ENCODE peak calls at places on chromosomes 6 and 20, in six cellular contexts. One of them, this sample, is unnamed.
A peak's percentile ranks its signal among the peaks of the same experiment; 100 is the strongest.

GRCh38 chr20:34824026-34824860 is 1.2 kb downstream of the NCOA6 start:
- DNase-seq in tibial artery: peak; percentile 54
- DNase-seq in sigmoid colon: peak; percentile 71
- DNase-seq in small intestine: peak; percentile 94
- DNase-seq in tibial nerve: peak; percentile 19
- DNase-seq in fibroblast of lung: peak; percentile 45
- DNase-seq in this sample: peak; percentile 89

GRCh38 chr6:11538049-11538798 is 675 bp downstream of the TMEM170B start:
- DNase-seq in small intestine: no peak
- DNase-seq in sigmoid colon: peak; percentile 67
- DNase-seq in tibial artery: peak; percentile 19
- DNase-seq in tibial nerve: no peak
- DNase-seq in fibroblast of lung: peak; percentile 6
- DNase-seq in this sample: peak; percentile 17

GRCh38 chr6:134735461-134735860 is 214.4 kb downstream of the ALDH8A1 start:
- DNase-seq in fibroblast of lung: peak; percentile 35
- DNase-seq in tibial artery: no peak
- DNase-seq in small intestine: no peak
- DNase-seq in sigmoid colon: no peak
- DNase-seq in tibial nerve: no peak
- DNase-seq in this sample: no peak

GRCh38 chr6:70651326-70651905 is 16.3 kb upstream of the SMAP1 start:
- DNase-seq in tibial nerve: no peak
- DNase-seq in sigmoid colon: no peak
- DNase-seq in tibial artery: no peak
- DNase-seq in small intestine: peak; percentile 55
- DNase-seq in fibroblast of lung: no peak
- DNase-seq in this sample: peak; percentile 32

GRCh38 chr6:32840604-32841246 is 2.2 kb upstream of the TAP2 start:
- DNase-seq in sigmoid colon: peak; percentile 36
- DNase-seq in tibial nerve: no peak
- DNase-seq in small intestine: no peak
- DNase-seq in tibial artery: no peak
- DNase-seq in fibroblast of lung: no peak
- DNase-seq in this sample: no peak

GRCh38 chr6:162123797-162124196 is 603.8 kb downstream of the PRKN start:
- DNase-seq in fibroblast of lung: no peak
- DNase-seq in tibial nerve: no peak
- DNase-seq in small intestine: no peak
- DNase-seq in sigmoid colon: no peak
- DNase-seq in tibial artery: no peak
- DNase-seq in this sample: no peak

GRCh38 chr6:126672654-126673053 is 332.7 kb downstream of the CENPW start:
- DNase-seq in fibroblast of lung: peak; percentile 36
- DNase-seq in small intestine: no peak
- DNase-seq in tibial nerve: no peak
- DNase-seq in tibial artery: no peak
- DNase-seq in sigmoid colon: no peak
- DNase-seq in this sample: no peak

GRCh38 chr6:75892384-75892783 is 143.3 kb downstream of the MYO6 start:
- DNase-seq in sigmoid colon: no peak
- DNase-seq in tibial nerve: no peak
- DNase-seq in tibial artery: no peak
- DNase-seq in small intestine: no peak
- DNase-seq in fibroblast of lung: no peak
- DNase-seq in this sample: no peak

GRCh38 chr20:23826541-23827018 is at the start of gene CST2:
- DNase-seq in tibial artery: no peak
- DNase-seq in tibial nerve: no peak
- DNase-seq in small intestine: no peak
- DNase-seq in sigmoid colon: no peak
- DNase-seq in fibroblast of lung: no peak
- DNase-seq in this sample: no peak

GRCh38 chr20:11207749-11208502 is 534.1 kb upstream of the JAG1 start:
- DNase-seq in tibial nerve: no peak
- DNase-seq in small intestine: peak; percentile 94
- DNase-seq in sigmoid colon: no peak
- DNase-seq in tibial artery: no peak
- DNase-seq in fibroblast of lung: peak; percentile 93
- DNase-seq in this sample: no peak

GRCh38 chr6:130675072-130675471 is 152.1 kb upstream of the SMLR1 start:
- DNase-seq in tibial artery: no peak
- DNase-seq in tibial nerve: no peak
- DNase-seq in small intestine: peak; percentile 16
- DNase-seq in fibroblast of lung: peak; percentile 79
- DNase-seq in sigmoid colon: no peak
- DNase-seq in this sample: no peak

GRCh38 chr6:157438611-157439109 is 57.7 kb downstream of the ZDHHC14 start:
- DNase-seq in tibial nerve: no peak
- DNase-seq in fibroblast of lung: peak; percentile 67
- DNase-seq in small intestine: no peak
- DNase-seq in tibial artery: no peak
- DNase-seq in sigmoid colon: no peak
- DNase-seq in this sample: no peak

GRCh38 chr20:64082126-64082638 is 2.0 kb downstream of the LKAAEAR1 start:
- DNase-seq in sigmoid colon: no peak
- DNase-seq in tibial artery: no peak
- DNase-seq in fibroblast of lung: no peak
- DNase-seq in small intestine: no peak
- DNase-seq in tibial nerve: no peak
- DNase-seq in this sample: no peak

GRCh38 chr20:45011108-45011526 is 44.8 kb downstream of the STK4 start:
- DNase-seq in tibial nerve: peak; percentile 54
- DNase-seq in sigmoid colon: no peak
- DNase-seq in fibroblast of lung: peak; percentile 84
- DNase-seq in small intestine: peak; percentile 56
- DNase-seq in tibial artery: peak; percentile 67
- DNase-seq in this sample: peak; percentile 65

GRCh38 chr20:44050925-44051660 is 135.9 kb downstream of the JPH2 start:
- DNase-seq in tibial nerve: no peak
- DNase-seq in sigmoid colon: peak; percentile 40
- DNase-seq in fibroblast of lung: no peak
- DNase-seq in small intestine: no peak
- DNase-seq in tibial artery: no peak
- DNase-seq in this sample: no peak

GRCh38 chr6:137240168-137240567 is 21.0 kb upstream of the IFNGR1 start:
- DNase-seq in tibial artery: peak; percentile 80
- DNase-seq in small intestine: no peak
- DNase-seq in tibial nerve: no peak
- DNase-seq in fibroblast of lung: peak; percentile 68
- DNase-seq in sigmoid colon: peak; percentile 85
- DNase-seq in this sample: peak; percentile 26

GRCh38 chr6:14224359-14225103 is 107.0 kb downstream of the CD83 start:
- DNase-seq in tibial nerve: no peak
- DNase-seq in fibroblast of lung: no peak
- DNase-seq in tibial artery: no peak
- DNase-seq in small intestine: no peak
- DNase-seq in sigmoid colon: no peak
- DNase-seq in this sample: no peak

GRCh38 chr6:14226051-14226660 is 108.6 kb downstream of the CD83 start:
- DNase-seq in small intestine: no peak
- DNase-seq in tibial artery: no peak
- DNase-seq in tibial nerve: no peak
- DNase-seq in fibroblast of lung: no peak
- DNase-seq in sigmoid colon: no peak
- DNase-seq in this sample: no peak

GRCh38 chr6:14221564-14222297 is 104.2 kb downstream of the CD83 start:
- DNase-seq in tibial artery: no peak
- DNase-seq in fibroblast of lung: no peak
- DNase-seq in small intestine: peak; percentile 65
- DNase-seq in tibial nerve: no peak
- DNase-seq in sigmoid colon: no peak
- DNase-seq in this sample: no peak

GRCh38 chr6:14217728-14218637 is 100.4 kb downstream of the CD83 start:
- DNase-seq in small intestine: peak; percentile 57
- DNase-seq in sigmoid colon: no peak
- DNase-seq in fibroblast of lung: no peak
- DNase-seq in tibial nerve: no peak
- DNase-seq in tibial artery: no peak
- DNase-seq in this sample: no peak

DNA sequence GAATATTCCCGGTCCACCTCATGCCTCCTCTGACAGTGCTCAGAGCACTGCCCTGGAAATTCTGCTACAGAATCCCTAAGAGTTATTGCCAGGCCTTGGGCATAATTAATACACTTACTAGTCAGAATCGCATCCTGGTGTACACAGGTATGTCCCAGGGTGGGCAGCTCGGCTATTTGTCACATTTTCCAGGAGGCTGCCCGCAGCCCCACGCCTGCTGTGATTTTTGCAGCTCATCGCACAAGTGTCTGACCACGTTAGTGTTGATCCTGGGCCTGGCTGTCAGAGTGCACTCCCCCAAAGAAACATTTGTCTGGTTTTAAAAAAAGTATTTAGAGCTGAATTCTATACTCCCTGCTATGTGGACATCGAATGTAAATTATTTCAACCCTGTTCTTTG is 105.4 kb downstream of the CD83 start:
- DNase-seq in tibial artery: no peak
- DNase-seq in fibroblast of lung: no peak
- DNase-seq in tibial nerve: no peak
- DNase-seq in small intestine: no peak
- DNase-seq in sigmoid colon: no peak
- DNase-seq in this sample: no peak
- H3K4me1 ChIP-seq in tibial artery: no peaks in the 10 kb centered on the region
- H3K4me1 ChIP-seq in fibroblast of lung: no peaks in the 10 kb centered on the region
- H3K4me1 ChIP-seq in tibial nerve: no peaks in the 10 kb centered on the region
- H3K4me1 ChIP-seq in small intestine: no peaks in the 10 kb centered on the region
- H3K4me1 ChIP-seq in sigmoid colon: no peaks in the 10 kb centered on the region
- H3K4me1 ChIP-seq in this sample: peaks cover 4% of the 10 kb centered on the region

GRCh38 chr6:27426045-27426620 is 37.6 kb downstream of the ZNF391 start:
- DNase-seq in tibial artery: no peak
- DNase-seq in sigmoid colon: no peak
- DNase-seq in small intestine: peak; percentile 33
- DNase-seq in tibial nerve: no peak
- DNase-seq in fibroblast of lung: no peak
- DNase-seq in this sample: no peak

GRCh38 chr6:27428502-27428901 is 39.9 kb downstream of the ZNF391 start:
- DNase-seq in small intestine: no peak
- DNase-seq in fibroblast of lung: no peak
- DNase-seq in tibial nerve: no peak
- DNase-seq in sigmoid colon: no peak
- DNase-seq in tibial artery: no peak
- DNase-seq in this sample: no peak

GRCh38 chr6:27433714-27434113 is 39.2 kb downstream of the ZNF184 start:
- DNase-seq in fibroblast of lung: no peak
- DNase-seq in small intestine: no peak
- DNase-seq in tibial artery: no peak
- DNase-seq in tibial nerve: no peak
- DNase-seq in sigmoid colon: no peak
- DNase-seq in this sample: no peak

DNA sequence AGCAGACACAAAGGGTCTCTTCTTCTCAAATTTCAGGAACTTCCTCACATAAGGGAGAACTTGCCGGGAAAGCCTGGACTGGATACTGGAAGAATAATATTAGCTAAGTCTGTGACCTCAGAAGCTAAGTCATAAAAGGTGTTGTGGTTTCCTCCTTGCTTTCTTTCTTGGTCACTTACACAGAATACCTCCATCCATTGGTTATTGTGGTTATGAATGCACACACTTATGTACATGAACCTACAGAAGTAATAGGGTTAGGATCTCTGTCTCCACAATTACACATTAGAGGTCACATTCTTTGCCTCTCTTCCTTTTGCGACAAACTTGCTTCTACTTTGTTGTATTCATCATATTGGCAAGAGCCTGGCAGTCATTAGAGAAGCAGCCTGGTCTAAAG is 40.4 kb downstream of the ZNF391 start:
- DNase-seq in sigmoid colon: no peak
- DNase-seq in tibial artery: no peak
- DNase-seq in tibial nerve: no peak
- DNase-seq in small intestine: no peak
- DNase-seq in fibroblast of lung: no peak
- DNase-seq in this sample: no peak
- H3K27ac ChIP-seq in sigmoid colon: no peak overlapping the region
- H3K27ac ChIP-seq in tibial artery: no peak overlapping the region
- H3K27ac ChIP-seq in tibial nerve: no peak overlapping the region
- H3K27ac ChIP-seq in small intestine: no peak overlapping the region
- H3K27ac ChIP-seq in fibroblast of lung: no peak overlapping the region
- H3K27ac ChIP-seq in this sample: no peak overlapping the region

GRCh38 chr6:158869010-158869603 is 49.9 kb upstream of the EZR start:
- DNase-seq in small intestine: peak; percentile 82
- DNase-seq in sigmoid colon: no peak
- DNase-seq in tibial artery: peak; percentile 29
- DNase-seq in fibroblast of lung: peak; percentile 70
- DNase-seq in tibial nerve: no peak
- DNase-seq in this sample: no peak

GRCh38 chr6:158868122-158868480 is 48.9 kb upstream of the EZR start:
- DNase-seq in tibial artery: no peak
- DNase-seq in small intestine: no peak
- DNase-seq in sigmoid colon: no peak
- DNase-seq in fibroblast of lung: no peak
- DNase-seq in tibial nerve: no peak
- DNase-seq in this sample: no peak

GRCh38 chr6:158865769-158866168 is 46.6 kb upstream of the EZR start:
- DNase-seq in small intestine: no peak
- DNase-seq in sigmoid colon: no peak
- DNase-seq in tibial artery: no peak
- DNase-seq in fibroblast of lung: no peak
- DNase-seq in tibial nerve: no peak
- DNase-seq in this sample: no peak

GRCh38 chr6:158869604-158870417 is 50.6 kb upstream of the EZR start:
- DNase-seq in small intestine: peak; percentile 99
- DNase-seq in tibial artery: peak; percentile 56
- DNase-seq in sigmoid colon: peak; percentile 91
- DNase-seq in fibroblast of lung: peak; percentile 97
- DNase-seq in tibial nerve: peak; percentile 69
- DNase-seq in this sample: peak; percentile 96

DNA sequence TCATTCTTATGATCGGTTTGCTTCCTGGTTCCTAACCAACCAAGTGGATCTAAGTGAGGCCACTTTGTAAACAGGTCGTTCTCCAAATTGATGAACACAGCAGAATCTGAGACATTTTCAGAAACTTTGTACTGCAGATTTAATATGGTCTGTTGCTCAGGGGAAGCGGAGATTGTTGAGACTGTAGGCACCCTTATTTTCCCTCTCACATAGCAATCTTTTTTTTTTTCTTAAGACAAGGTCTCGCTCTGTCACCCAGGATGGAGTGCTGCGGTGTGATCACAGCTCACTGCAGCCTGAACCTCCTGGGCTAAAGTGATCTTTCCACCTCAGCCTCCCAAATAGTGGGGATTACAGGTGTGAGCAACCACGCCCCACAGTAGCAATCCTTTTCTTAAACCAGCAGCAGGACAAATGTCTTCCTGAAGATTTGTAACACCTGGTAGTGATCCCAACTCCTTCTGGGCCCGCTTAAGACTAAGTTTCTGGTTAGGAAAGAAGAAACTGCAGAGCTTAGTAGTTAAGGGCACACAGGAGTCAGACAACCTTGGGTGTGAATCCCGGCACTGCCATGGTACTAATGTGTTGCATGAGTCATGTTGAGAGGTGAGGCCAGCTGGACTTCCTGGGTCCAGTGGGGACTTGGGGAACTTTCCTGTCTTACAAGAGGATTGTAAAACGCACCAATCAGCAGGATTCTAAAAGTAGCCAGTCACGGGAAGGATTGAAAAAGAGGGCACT is 48.4 kb upstream of the EZR start:
- DNase-seq in small intestine: peak; percentile 80
- DNase-seq in tibial artery: no peak
- DNase-seq in tibial nerve: no peak
- DNase-seq in fibroblast of lung: no peak
- DNase-seq in sigmoid colon: no peak
- DNase-seq in this sample: peak; percentile 57
- H3K4me1 ChIP-seq in small intestine: no peaks in the 10 kb centered on the region
- H3K4me1 ChIP-seq in tibial artery: peaks cover 14% of the 10 kb centered on the region
- H3K4me1 ChIP-seq in tibial nerve: no peaks in the 10 kb centered on the region
- H3K4me1 ChIP-seq in fibroblast of lung: peaks cover 2% of the 10 kb centered on the region
- H3K4me1 ChIP-seq in sigmoid colon: no peaks in the 10 kb centered on the region
- H3K4me1 ChIP-seq in this sample: no peaks in the 10 kb centered on the region

GRCh38 chr6:36875250-36875633 is 639 bp upstream of the PPIL1 start:
- DNase-seq in tibial artery: no peak
- DNase-seq in sigmoid colon: no peak
- DNase-seq in tibial nerve: no peak
- DNase-seq in fibroblast of lung: no peak
- DNase-seq in small intestine: no peak
- DNase-seq in this sample: no peak
- H3K27ac ChIP-seq in tibial artery: peak overlapping the region; percentile 77
- H3K27ac ChIP-seq in sigmoid colon: peak overlapping the region; percentile 83
- H3K27ac ChIP-seq in tibial nerve: no peak overlapping the region
- H3K27ac ChIP-seq in fibroblast of lung: peak overlapping the region; percentile 98
- H3K27ac ChIP-seq in small intestine: no peak overlapping the region
- H3K27ac ChIP-seq in this sample: peak overlapping the region; percentile 91

This sample was measured in transverse colon.